ENCODE peak calls at places on chromosome 5, in six cellular contexts. L is IMR-90, I is spleen, Q is transverse colon, P is tibial nerve, W is K562. C is an unnamed sample. For H3K4me1 and H3K36me3, the result is how much of the 10 kb centered on the place peaks cover.

GRCh38 chr5:36607114-36607561 is 732 bp downstream of the SLC1A3 start:
- DNase-seq in P (no peak), I (no peak), L (peak), Q (no peak), W (no peak), C (peak)

GRCh38 chr5:65630981-65631380 is 6.2 kb downstream of the SHLD3 start:
- DNase-seq in I (no peak), L (no peak), W (no peak), P (no peak), Q (no peak), C (no peak)

GRCh38 chr5:138649775-138650174 is 74.6 kb upstream of the HSPA9 start:
- DNase-seq in L (no peak), W (no peak), P (no peak), Q (no peak), I (no peak), C (no peak)

GRCh38 chr5:36730537-36731216 is 124.3 kb downstream of the SLC1A3 start:
- DNase-seq in W (no peak), I (no peak), Q (no peak), P (no peak), L (no peak), C (no peak)

GRCh38 chr5:53537711-53538110 is 22.7 kb upstream of the NDUFS4 start:
- DNase-seq in P (no peak), Q (no peak), L (no peak), W (no peak), I (no peak), C (no peak)

GRCh38 chr5:97096096-97096648 is 46.2 kb downstream of the LIX1 start:
- DNase-seq in P (no peak), I (no peak), W (no peak), L (no peak), Q (no peak), C (no peak)

GRCh38 chr5:39441838-39442237 is 17.1 kb upstream of the DAB2 start:
- DNase-seq in P (no peak), Q (no peak), I (no peak), L (no peak), W (no peak), C (no peak)

GRCh38 chr5:139648205-139649081 is at the start of gene CXXC5:
- DNase-seq in I (peak), Q (peak), P (peak), L (peak), W (peak), C (peak)

GRCh38 chr5:158623971-158624370 is 475.7 kb downstream of the EBF1 start:
- DNase-seq in P (no peak), Q (no peak), I (no peak), L (no peak), W (no peak), C (no peak)

GRCh38 chr5:121292664-121293063 is 559.0 kb upstream of the FTMT start:
- DNase-seq in L (no peak), W (no peak), I (no peak), P (no peak), Q (no peak), C (no peak)

GRCh38 chr5:107376546-107377276 is 294.0 kb downstream of the EFNA5 start:
- DNase-seq in P (no peak), W (no peak), L (peak), Q (no peak), I (no peak), C (no peak)

GRCh38 chr5:146003852-146004251 is 67.5 kb downstream of the SH3RF2 start:
- DNase-seq in P (no peak), W (no peak), L (peak), I (no peak), Q (no peak), C (no peak)

GRCh38 chr5:90809695-90810094 is 251.1 kb downstream of the ADGRV1 start:
- DNase-seq in L (no peak), W (no peak), Q (no peak), P (peak), I (no peak), C (no peak)

GRCh38 chr5:92421937-92422336 is 1038.8 kb upstream of the ARRDC3 start:
- DNase-seq in W (no peak), P (no peak), Q (no peak), L (no peak), I (no peak), C (no peak)

GRCh38 chr5:151581841-151582583 is 9.1 kb downstream of the FAT2 start:
- DNase-seq in L (no peak), Q (no peak), W (no peak), I (no peak), P (no peak), C (no peak)

GRCh38 chr5:139181835-139182452 is 16.2 kb downstream of the SIL1 start:
- DNase-seq in W (no peak), Q (peak), I (no peak), L (peak), P (no peak), C (no peak)

GRCh38 chr5:59525957-59526356 is 367.6 kb downstream of the PDE4D start:
- DNase-seq in I (no peak), P (no peak), W (no peak), L (peak), Q (no peak), C (no peak)

GRCh38 chr5:146947181-146947941 is 68.8 kb upstream of the PPP2R2B start:
- DNase-seq in L (peak), P (no peak), Q (no peak), W (peak), I (no peak), C (no peak)

DNA sequence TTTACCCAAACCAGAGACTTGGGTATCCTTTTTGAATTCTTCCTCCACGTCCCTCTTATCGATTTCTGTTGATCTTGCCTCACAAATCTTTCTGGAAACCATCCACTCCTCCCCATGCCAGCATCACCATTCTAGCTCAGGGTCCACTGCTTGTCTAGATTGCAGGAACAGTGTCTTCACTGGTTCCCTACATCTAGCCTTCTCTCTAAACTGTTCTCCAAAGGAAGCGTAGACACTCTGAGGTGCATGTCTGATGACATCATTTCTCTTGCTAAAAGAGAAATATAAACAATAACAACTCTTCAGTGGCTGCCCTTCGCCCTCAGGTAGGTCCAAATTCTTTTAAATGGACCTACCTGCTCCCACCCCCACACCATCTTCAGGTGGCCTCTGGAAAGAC is 200.1 kb downstream of the DCP2 start:
- DNase-seq in W (no peak), I (no peak), P (no peak), L (no peak), Q (no peak), C (no peak)
- H3K4me1 ChIP-seq in W (under half), I (under half), P (under half), L (under half), Q (under half), C (under half)

DNA sequence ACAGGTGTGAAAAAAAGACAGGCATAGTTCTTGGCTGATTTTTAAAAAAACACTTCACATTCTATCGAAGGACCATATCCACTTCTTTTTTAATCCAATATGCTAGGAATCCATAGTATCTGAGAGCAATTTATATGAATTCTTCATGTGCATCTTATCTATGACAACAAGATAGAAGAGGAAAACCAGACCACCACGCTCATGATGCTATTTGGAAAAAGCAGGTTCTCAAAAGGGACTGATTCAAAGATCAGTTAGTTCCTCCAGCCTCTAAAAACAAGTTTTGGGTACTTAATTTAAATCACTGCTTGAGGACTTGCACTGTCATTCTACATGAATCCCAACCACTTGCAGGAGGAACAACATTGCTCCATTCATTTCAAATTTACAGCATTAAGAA is 6.3 kb downstream of the MEF2C start:
- DNase-seq in P (no peak), L (no peak), W (no peak), Q (no peak), I (no peak), C (no peak)
- H3K36me3 ChIP-seq in P (under half), L (under half), W (under half), Q (under half), I (under half), C (under half)

DNA sequence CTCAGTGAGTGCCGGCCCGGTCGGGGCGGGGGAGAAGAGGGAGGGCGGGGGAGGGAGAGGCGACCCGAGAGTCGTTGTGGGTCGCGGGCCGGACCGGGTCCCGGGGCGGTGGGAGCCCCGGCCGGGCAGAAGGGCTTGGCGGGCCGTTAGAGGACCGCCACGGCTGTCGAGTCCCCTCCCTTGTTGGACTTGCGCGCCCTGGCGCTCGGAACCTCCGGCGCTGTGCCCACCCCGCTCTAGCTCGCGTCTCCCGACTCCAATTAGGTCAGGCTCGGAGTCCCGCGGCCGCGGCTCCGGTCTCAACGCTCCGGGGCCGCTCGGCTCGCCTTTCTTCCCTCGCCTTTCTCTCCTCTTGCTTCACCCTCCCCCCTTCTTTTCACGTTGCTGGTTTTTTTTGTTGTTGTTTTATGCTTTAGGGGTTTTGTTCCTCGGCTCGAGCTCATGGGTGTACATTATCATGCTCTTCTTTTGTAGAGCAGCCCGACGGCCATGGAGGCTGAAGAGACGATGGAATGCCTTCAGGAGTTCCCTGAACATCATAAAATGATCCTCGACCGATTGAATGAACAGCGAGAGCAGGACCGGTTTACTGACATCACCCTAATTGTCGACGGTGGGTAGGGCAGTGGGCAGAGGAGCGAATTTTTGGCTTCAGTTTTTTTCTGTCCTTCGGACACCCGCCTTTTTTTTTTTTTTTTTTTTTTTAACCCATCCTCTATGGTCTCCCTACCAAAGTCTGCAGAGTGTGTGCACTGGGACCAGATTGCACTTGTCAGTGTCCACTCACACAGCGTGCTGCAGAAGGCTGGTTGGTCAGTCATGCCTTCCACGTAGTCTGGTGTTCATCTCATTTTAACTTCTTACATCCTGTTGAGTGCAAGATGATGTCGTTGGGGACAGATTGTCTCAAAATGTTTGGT is 1.1 kb downstream of the ZNF131 start:
- DNase-seq in Q (peak), W (peak), P (no peak), L (peak), I (no peak), C (peak)
- TF ChIP-seq POLR2A in Q (peak), W (peak), P (peak), L (peak), I (peak), C (peak)

GRCh38 chr5:113199122-113199905 is 222.7 kb downstream of the DCP2 start:
- DNase-seq in P (peak), L (peak), I (no peak), Q (no peak), W (no peak), C (peak)

GRCh38 chr5:113205323-113205722 is 228.7 kb downstream of the DCP2 start:
- DNase-seq in P (no peak), I (no peak), W (no peak), L (no peak), Q (no peak), C (no peak)

GRCh38 chr5:113202904-113203716 is 226.5 kb downstream of the DCP2 start:
- DNase-seq in W (peak), I (no peak), L (peak), Q (no peak), P (no peak), C (no peak)

GRCh38 chr5:113204525-113205161 is 228.0 kb downstream of the DCP2 start:
- DNase-seq in W (no peak), Q (peak), P (peak), L (peak), I (no peak), C (peak)

DNA sequence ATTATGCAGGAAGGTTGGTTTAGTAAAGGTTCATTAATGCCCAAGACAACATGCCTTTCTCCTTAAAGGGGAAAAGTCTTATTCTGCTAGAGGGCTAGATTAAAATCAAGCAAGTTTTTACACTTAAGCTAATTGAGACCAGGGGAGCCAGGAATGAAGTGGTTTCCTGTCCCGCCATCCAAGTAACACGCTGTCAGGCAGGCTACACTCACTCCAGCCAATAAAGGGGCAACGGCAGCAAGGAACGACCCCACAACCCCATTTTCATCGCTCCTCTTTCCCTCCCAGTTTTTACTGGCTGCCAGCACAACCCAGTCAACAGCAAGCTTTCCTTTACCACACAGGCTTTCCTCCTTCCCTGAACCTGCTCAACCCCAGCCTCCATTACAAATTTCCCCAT is 225.1 kb downstream of the DCP2 start:
- DNase-seq in Q (no peak), P (no peak), I (no peak), W (no peak), L (no peak), C (no peak)
- H3K4me1 ChIP-seq in Q (under half), P (under half), I (under half), W (under half), L (under half), C (under half)

DNA sequence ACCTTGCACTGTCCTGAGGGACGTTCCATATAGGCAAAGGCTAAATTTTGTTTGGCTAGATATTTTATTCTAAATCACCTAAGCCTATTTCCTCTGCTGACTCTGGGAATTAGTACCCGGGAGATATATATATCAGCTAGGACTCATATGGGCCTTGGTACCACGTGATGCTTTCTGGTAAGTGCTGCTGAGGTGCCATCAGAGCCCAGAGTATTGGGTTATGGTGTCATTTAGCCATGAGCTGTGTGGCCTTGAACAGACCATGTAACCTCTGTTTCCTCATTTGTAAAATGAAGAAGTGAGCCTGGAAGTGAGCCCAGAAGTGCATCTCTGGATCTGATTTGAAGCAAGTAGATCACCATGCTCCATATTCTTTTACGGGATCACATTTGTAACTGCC is 126.1 kb downstream of the GPBP1 start:
- DNase-seq in W (no peak), Q (no peak), I (no peak), L (no peak), P (no peak), C (no peak)
- H3K36me3 ChIP-seq in W (under half), Q (under half), I (under half), L (under half), P (under half), C (under half)

GRCh38 chr5:179131321-179131835 is 71.2 kb downstream of the ZNF354C start:
- DNase-seq in L (no peak), Q (no peak), P (no peak), I (peak), W (no peak), C (no peak)

GRCh38 chr5:179128976-179129375 is 68.8 kb downstream of the ZNF354C start:
- DNase-seq in Q (no peak), P (no peak), W (no peak), I (peak), L (no peak), C (peak)

GRCh38 chr5:179130101-179130681 is 70.0 kb downstream of the ZNF354C start:
- DNase-seq in L (no peak), P (no peak), I (peak), Q (no peak), W (no peak), C (no peak)

GRCh38 chr5:179128041-179128365 is 67.8 kb downstream of the ZNF354C start:
- DNase-seq in Q (no peak), P (no peak), I (peak), W (no peak), L (no peak), C (no peak)

DNA sequence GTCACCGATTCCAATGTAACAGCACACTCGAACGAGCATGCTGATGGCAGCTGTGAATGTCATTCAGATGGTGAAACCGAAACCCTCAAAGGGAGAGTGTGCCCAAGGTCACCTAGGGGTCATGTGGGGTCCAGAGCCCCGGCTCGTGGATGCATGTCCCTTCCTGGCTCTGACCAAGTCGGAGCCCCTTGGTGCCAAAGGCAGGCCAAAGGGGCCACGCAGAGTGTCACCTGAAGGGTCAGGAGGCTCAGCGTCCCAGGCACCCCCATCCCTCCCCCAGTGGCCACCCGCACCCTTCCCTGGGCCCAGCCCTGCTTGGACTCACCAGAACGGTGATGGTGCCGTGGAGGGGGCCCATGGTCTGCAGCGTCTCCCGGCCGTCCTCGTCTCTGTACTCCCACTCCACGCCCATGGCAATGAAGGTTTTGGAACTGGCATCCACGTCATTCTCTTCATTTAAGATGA is 69.5 kb downstream of the ZNF354C start:
- DNase-seq in L (no peak), Q (no peak), P (no peak), I (peak), W (no peak), C (no peak)
- TF ChIP-seq POLR2A in L (no peak), Q (no peak), P (no peak), I (no peak), W (no peak), C (no peak)

GRCh38 chr5:72454996-72455395 is 52.2 kb downstream of the ZNF366 start:
- DNase-seq in L (no peak), P (no peak), W (no peak), Q (no peak), I (no peak), C (no peak)
- H3K4me1 ChIP-seq in L (under half), P (under half), W (under half), Q (under half), I (under half), C (under half)

DNA sequence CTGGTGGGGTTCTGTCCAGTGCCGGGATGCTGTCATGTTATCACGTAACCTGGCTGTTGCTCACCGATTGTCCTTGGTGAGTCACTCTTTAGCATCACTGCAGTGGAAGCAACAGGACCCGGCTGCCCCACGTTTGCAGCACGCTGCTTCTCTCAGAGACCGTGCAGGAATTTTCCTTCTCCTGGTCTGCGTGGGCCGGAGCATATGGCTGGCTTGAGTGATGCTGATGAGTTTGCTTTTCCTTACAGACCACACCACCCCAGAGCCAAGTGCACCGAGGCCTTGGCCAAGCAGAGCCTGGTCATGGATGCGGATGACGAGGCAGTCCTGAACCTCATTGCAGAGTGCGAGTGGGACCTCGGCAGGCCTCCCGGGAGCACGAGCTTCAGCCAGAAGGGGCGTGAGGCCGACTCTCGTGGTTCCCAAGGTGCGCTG is 21.4 kb downstream of the CEP72 start:
- DNase-seq in I (peak), W (no peak), L (peak), P (no peak), Q (no peak), C (no peak)
- H3K36me3 ChIP-seq in I (under half), W (half or more), L (under half), P (under half), Q (under half), C (under half)

C was measured in adrenal gland.